ENCODE peak calls at places on chromosomes 4 and X, in four cellular contexts. One of them, this sample, is unnamed.

GRCh38 chr4:37682701-37683401 is 3.3 kb downstream of the RELL1 start:
- DNase-seq in iPS DF 6.9: no peak
- DNase-seq in hepatocyte: peak; percentile 69
- DNase-seq in AG09309: no peak
- DNase-seq in this sample: no peak

GRCh38 chrX:29858714-29859113 is 356.6 kb upstream of the MAGEB2 start:
- DNase-seq in iPS DF 6.9: no peak
- DNase-seq in hepatocyte: no peak
- DNase-seq in AG09309: no peak
- DNase-seq in this sample: no peak

GRCh38 chrX:40146471-40147398 is 49.0 kb upstream of the BCOR start:
- DNase-seq in iPS DF 6.9: no peak
- DNase-seq in hepatocyte: peak; percentile 75
- DNase-seq in AG09309: no peak
- DNase-seq in this sample: peak; percentile 62

GRCh38 chrX:128464091-128464490 is 411.9 kb upstream of the ACTRT1 start:
- DNase-seq in iPS DF 6.9: no peak
- DNase-seq in hepatocyte: peak; percentile 6
- DNase-seq in AG09309: no peak
- DNase-seq in this sample: no peak

GRCh38 chr4:7650606-7651400 is 216.1 kb upstream of the PSAPL1 start:
- DNase-seq in iPS DF 6.9: peak; percentile 57
- DNase-seq in hepatocyte: peak; percentile 32
- DNase-seq in AG09309: no peak
- DNase-seq in this sample: peak; percentile 85

GRCh38 chr4:76752911-76753494 is 144.9 kb downstream of the SOWAHB start:
- DNase-seq in iPS DF 6.9: no peak
- DNase-seq in hepatocyte: peak; percentile 58
- DNase-seq in AG09309: peak; percentile 98
- DNase-seq in this sample: no peak

GRCh38 chr4:176034498-176034897 is 31.1 kb upstream of the WDR17 start:
- DNase-seq in iPS DF 6.9: no peak
- DNase-seq in hepatocyte: peak; percentile 46
- DNase-seq in AG09309: peak; percentile 10
- DNase-seq in this sample: peak; percentile 66

GRCh38 chrX:72029473-72030411 is 102.0 kb downstream of the RTL5 start:
- DNase-seq in iPS DF 6.9: no peak
- DNase-seq in hepatocyte: peak; percentile 42
- DNase-seq in AG09309: peak; percentile 28
- DNase-seq in this sample: no peak

GRCh38 chrX:46381630-46382029 is 163.6 kb downstream of the ZNF674 start:
- DNase-seq in iPS DF 6.9: no peak
- DNase-seq in hepatocyte: peak; percentile 13
- DNase-seq in AG09309: no peak
- DNase-seq in this sample: peak; percentile 62

GRCh38 chr4:99084595-99084994 is 4.0 kb downstream of the ADH5 start:
- DNase-seq in iPS DF 6.9: no peak
- DNase-seq in hepatocyte: no peak
- DNase-seq in AG09309: no peak
- DNase-seq in this sample: no peak

GRCh38 chr4:99091174-99091573 is 2.6 kb upstream of the ADH5 start:
- DNase-seq in iPS DF 6.9: no peak
- DNase-seq in hepatocyte: no peak
- DNase-seq in AG09309: no peak
- DNase-seq in this sample: no peak

GRCh38 chr4:99087887-99088484 is 602 bp downstream of the ADH5 start:
- DNase-seq in iPS DF 6.9: no peak
- DNase-seq in hepatocyte: peak; percentile 81
- DNase-seq in AG09309: peak; percentile 71
- DNase-seq in this sample: peak; percentile 57

GRCh38 chr4:99088485-99089365 is at the start of gene ADH5:
- DNase-seq in iPS DF 6.9: peak; percentile 55
- DNase-seq in hepatocyte: peak; percentile 94
- DNase-seq in AG09309: peak; percentile 33
- DNase-seq in this sample: peak; percentile 91

GRCh38 chr4:99090511-99090910 is 1.9 kb upstream of the ADH5 start:
- DNase-seq in iPS DF 6.9: no peak
- DNase-seq in hepatocyte: no peak
- DNase-seq in AG09309: no peak
- DNase-seq in this sample: no peak
- H3K4me3 ChIP-seq in iPS DF 6.9: no peak overlapping the region
- H3K4me3 ChIP-seq in hepatocyte: no peak overlapping the region
- H3K4me3 ChIP-seq in AG09309: no peak overlapping the region
- H3K4me3 ChIP-seq in this sample: peak overlapping the region; percentile 29

DNA sequence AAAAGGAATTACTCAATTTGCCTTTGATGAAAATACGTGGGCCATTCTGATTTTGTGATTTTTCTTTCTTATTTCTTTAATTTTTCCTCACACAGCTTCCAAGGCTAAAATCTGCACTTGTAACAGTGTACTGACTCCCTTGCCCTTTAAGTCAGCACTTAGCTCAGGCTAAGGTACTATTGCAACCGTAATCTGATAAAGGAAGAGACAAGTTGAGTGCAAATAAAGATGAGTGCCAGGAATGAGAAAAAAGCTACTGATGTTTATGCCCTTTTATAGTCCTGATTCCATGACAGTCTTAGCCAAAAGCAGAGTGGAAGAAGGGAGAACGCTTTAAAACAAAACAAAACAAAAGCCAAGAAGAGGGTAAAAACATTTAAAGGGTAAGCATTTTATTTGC is 6.0 kb downstream of the DMD start:
- DNase-seq in iPS DF 6.9: no peak
- DNase-seq in hepatocyte: no peak
- DNase-seq in AG09309: no peak
- DNase-seq in this sample: no peak
- H3K4me3 ChIP-seq in iPS DF 6.9: no peak overlapping the region
- H3K4me3 ChIP-seq in hepatocyte: no peak overlapping the region
- H3K4me3 ChIP-seq in AG09309: no peak overlapping the region
- H3K4me3 ChIP-seq in this sample: no peak overlapping the region

GRCh38 chr4:102494603-102495002 is 6.6 kb upstream of the NFKB1 start:
- DNase-seq in iPS DF 6.9: no peak
- DNase-seq in hepatocyte: no peak
- DNase-seq in AG09309: no peak
- DNase-seq in this sample: no peak
- H3K4me3 ChIP-seq in iPS DF 6.9: no peak overlapping the region
- H3K4me3 ChIP-seq in hepatocyte: no peak overlapping the region
- H3K4me3 ChIP-seq in AG09309: no peak overlapping the region
- H3K4me3 ChIP-seq in this sample: no peak overlapping the region

GRCh38 chr4:3389186-3389878 is 52.4 kb upstream of the HGFAC start:
- DNase-seq in iPS DF 6.9: no peak
- DNase-seq in hepatocyte: no peak
- DNase-seq in AG09309: no peak
- DNase-seq in this sample: no peak
- H3K4me3 ChIP-seq in iPS DF 6.9: no peak overlapping the region
- H3K4me3 ChIP-seq in hepatocyte: no peak overlapping the region
- H3K4me3 ChIP-seq in AG09309: peak overlapping the region; percentile 39
- H3K4me3 ChIP-seq in this sample: no peak overlapping the region